ENCODE peak calls at places on chromosomes 13 and 19, in four cellular contexts. One of them, this sample, is unnamed. For H3K4me1, the result is how much of the 10 kb centered on the place peaks cover.

GRCh38 chr13:60881507-60881906 is 484.5 kb downstream of the TDRD3 start:
- DNase-seq in neuronal stem cell: no peak
- DNase-seq in OCI-LY7: no peak
- DNase-seq in mammary epithelial cell: no peak
- DNase-seq in this sample: no peak

GRCh38 chr13:23980160-23980551 is 82.9 kb upstream of the C1QTNF9B start:
- DNase-seq in OCI-LY7: no peak
- DNase-seq in neuronal stem cell: peak
- DNase-seq in mammary epithelial cell: peak
- DNase-seq in this sample: no peak

GRCh38 chr13:94657167-94657566 is 55.2 kb downstream of the SOX21 start:
- DNase-seq in OCI-LY7: no peak
- DNase-seq in mammary epithelial cell: peak
- DNase-seq in neuronal stem cell: no peak
- DNase-seq in this sample: no peak

GRCh38 chr13:31200636-31200970 is 828 bp downstream of the B3GLCT start:
- DNase-seq in mammary epithelial cell: no peak
- DNase-seq in OCI-LY7: peak
- DNase-seq in neuronal stem cell: peak
- DNase-seq in this sample: no peak

GRCh38 chr19:11208526-11209471 is 11.5 kb upstream of the KANK2 start:
- DNase-seq in neuronal stem cell: no peak
- DNase-seq in mammary epithelial cell: no peak
- DNase-seq in OCI-LY7: no peak
- DNase-seq in this sample: no peak

GRCh38 chr13:66410314-66410713 is 819.8 kb downstream of the PCDH9 start:
- DNase-seq in OCI-LY7: no peak
- DNase-seq in mammary epithelial cell: no peak
- DNase-seq in neuronal stem cell: no peak
- DNase-seq in this sample: no peak

GRCh38 chr13:100904293-100904976 is 229.8 kb upstream of the TMTC4 start:
- DNase-seq in mammary epithelial cell: no peak
- DNase-seq in neuronal stem cell: no peak
- DNase-seq in OCI-LY7: no peak
- DNase-seq in this sample: no peak

GRCh38 chr19:36837525-36837901 is 674 bp downstream of the ZNF790 start:
- DNase-seq in mammary epithelial cell: peak
- DNase-seq in neuronal stem cell: no peak
- DNase-seq in OCI-LY7: no peak
- DNase-seq in this sample: no peak

GRCh38 chr19:44003461-44004134 is 841 bp downstream of the ZNF230 start:
- DNase-seq in neuronal stem cell: no peak
- DNase-seq in mammary epithelial cell: peak
- DNase-seq in OCI-LY7: peak
- DNase-seq in this sample: no peak

GRCh38 chr19:14542721-14543328 is 13.4 kb downstream of the TECR start:
- DNase-seq in neuronal stem cell: no peak
- DNase-seq in mammary epithelial cell: peak
- DNase-seq in OCI-LY7: no peak
- DNase-seq in this sample: no peak

GRCh38 chr13:44620057-44620456 is 43.9 kb upstream of the TSC22D1 start:
- DNase-seq in neuronal stem cell: no peak
- DNase-seq in mammary epithelial cell: peak
- DNase-seq in OCI-LY7: no peak
- DNase-seq in this sample: no peak

GRCh38 chr13:91349992-91350911 is 2.8 kb downstream of the MIR17HG start:
- DNase-seq in OCI-LY7: peak
- DNase-seq in mammary epithelial cell: no peak
- DNase-seq in neuronal stem cell: no peak
- DNase-seq in this sample: no peak

GRCh38 chr13:101763191-101763590 is 310.7 kb downstream of the ITGBL1 start:
- DNase-seq in OCI-LY7: no peak
- DNase-seq in neuronal stem cell: no peak
- DNase-seq in mammary epithelial cell: peak
- DNase-seq in this sample: no peak

GRCh38 chr19:17841371-17841809 is 6.4 kb downstream of the JAK3 start:
- DNase-seq in mammary epithelial cell: no peak
- DNase-seq in OCI-LY7: no peak
- DNase-seq in neuronal stem cell: no peak
- DNase-seq in this sample: no peak

GRCh38 chr13:40116008-40116407 is 460.5 kb downstream of the COG6 start:
- DNase-seq in OCI-LY7: no peak
- DNase-seq in mammary epithelial cell: peak
- DNase-seq in neuronal stem cell: no peak
- DNase-seq in this sample: peak

GRCh38 chr19:14480695-14481069 is 5.5 kb upstream of the PTGER1 start:
- DNase-seq in mammary epithelial cell: no peak
- DNase-seq in OCI-LY7: no peak
- DNase-seq in neuronal stem cell: no peak
- DNase-seq in this sample: no peak

GRCh38 chr13:92838786-92839185 is 387.8 kb upstream of the GPC6 start:
- DNase-seq in OCI-LY7: no peak
- DNase-seq in neuronal stem cell: no peak
- DNase-seq in mammary epithelial cell: peak
- DNase-seq in this sample: no peak

GRCh38 chr13:104773775-104774174 is 1707.6 kb upstream of the SLC10A2 start:
- DNase-seq in OCI-LY7: peak
- DNase-seq in neuronal stem cell: peak
- DNase-seq in mammary epithelial cell: peak
- DNase-seq in this sample: peak

GRCh38 chr19:18603255-18603957 is 3.2 kb downstream of the CRLF1 start:
- DNase-seq in neuronal stem cell: no peak
- DNase-seq in mammary epithelial cell: no peak
- DNase-seq in OCI-LY7: no peak
- DNase-seq in this sample: no peak

GRCh38 chr19:50365434-50366306 is at the start of gene NAPSA:
- DNase-seq in mammary epithelial cell: no peak
- DNase-seq in neuronal stem cell: no peak
- DNase-seq in OCI-LY7: peak
- DNase-seq in this sample: no peak

GRCh38 chr19:3527250-3527910 is 11.6 kb upstream of the TEKTIP1 start:
- DNase-seq in mammary epithelial cell: no peak
- DNase-seq in neuronal stem cell: no peak
- DNase-seq in OCI-LY7: no peak
- DNase-seq in this sample: no peak

GRCh38 chr19:38228005-38228377 is 4.0 kb upstream of the DPF1 start:
- DNase-seq in OCI-LY7: no peak
- DNase-seq in neuronal stem cell: no peak
- DNase-seq in mammary epithelial cell: no peak
- DNase-seq in this sample: no peak

GRCh38 chr13:76012091-76012721 is 376.1 kb downstream of the LMO7 start:
- DNase-seq in mammary epithelial cell: no peak
- DNase-seq in neuronal stem cell: no peak
- DNase-seq in OCI-LY7: no peak
- DNase-seq in this sample: no peak

GRCh38 chr13:23876265-23876664 is 12.9 kb downstream of the MIPEP start:
- DNase-seq in mammary epithelial cell: no peak
- DNase-seq in neuronal stem cell: no peak
- DNase-seq in OCI-LY7: peak
- DNase-seq in this sample: no peak

GRCh38 chr13:46552888-46553520 is at the start of gene LRCH1:
- DNase-seq in neuronal stem cell: peak
- DNase-seq in OCI-LY7: peak
- DNase-seq in mammary epithelial cell: peak
- DNase-seq in this sample: peak

GRCh38 chr19:57675881-57676280 is 5.9 kb upstream of the ZNF551 start:
- DNase-seq in mammary epithelial cell: no peak
- DNase-seq in neuronal stem cell: no peak
- DNase-seq in OCI-LY7: no peak
- DNase-seq in this sample: no peak

GRCh38 chr19:45884682-45885555 is 1.0 kb downstream of the IRF2BP1 start:
- DNase-seq in OCI-LY7: no peak
- DNase-seq in neuronal stem cell: no peak
- DNase-seq in mammary epithelial cell: peak
- DNase-seq in this sample: peak

GRCh38 chr13:51829236-51829899 is 15.6 kb downstream of the TMEM272 start:
- DNase-seq in OCI-LY7: peak
- DNase-seq in mammary epithelial cell: no peak
- DNase-seq in neuronal stem cell: no peak
- DNase-seq in this sample: no peak

GRCh38 chr13:40096357-40096911 is 441.0 kb downstream of the COG6 start:
- DNase-seq in OCI-LY7: peak
- DNase-seq in mammary epithelial cell: no peak
- DNase-seq in neuronal stem cell: no peak
- DNase-seq in this sample: no peak

GRCh38 chr13:42272115-42272756 is at the start of gene AKAP11:
- DNase-seq in neuronal stem cell: no peak
- DNase-seq in mammary epithelial cell: peak
- DNase-seq in OCI-LY7: peak
- DNase-seq in this sample: no peak

GRCh38 chr13:76654263-76654662 is 231.9 kb downstream of the KCTD12 start:
- DNase-seq in mammary epithelial cell: no peak
- DNase-seq in neuronal stem cell: no peak
- DNase-seq in OCI-LY7: no peak
- DNase-seq in this sample: no peak

GRCh38 chr13:29483211-29483610 is 112.3 kb downstream of the SLC7A1 start:
- DNase-seq in OCI-LY7: no peak
- DNase-seq in neuronal stem cell: no peak
- DNase-seq in mammary epithelial cell: no peak
- DNase-seq in this sample: no peak

GRCh38 chr13:28181413-28181812 is 43.1 kb downstream of the PAN3 start:
- DNase-seq in OCI-LY7: no peak
- DNase-seq in mammary epithelial cell: peak
- DNase-seq in neuronal stem cell: no peak
- DNase-seq in this sample: peak

GRCh38 chr13:92808007-92808406 is 418.6 kb upstream of the GPC6 start:
- DNase-seq in OCI-LY7: no peak
- DNase-seq in neuronal stem cell: no peak
- DNase-seq in mammary epithelial cell: no peak
- DNase-seq in this sample: no peak

GRCh38 chr19:18733196-18733647 is 49.7 kb downstream of the CRTC1 start:
- DNase-seq in neuronal stem cell: no peak
- DNase-seq in mammary epithelial cell: no peak
- DNase-seq in OCI-LY7: no peak
- DNase-seq in this sample: no peak

GRCh38 chr13:95713651-95714050 is 36.7 kb downstream of the DNAJC3 start:
- DNase-seq in neuronal stem cell: no peak
- DNase-seq in mammary epithelial cell: no peak
- DNase-seq in OCI-LY7: no peak
- DNase-seq in this sample: peak

GRCh38 chr19:55460670-55461258 is 678 bp downstream of the ISOC2 start:
- DNase-seq in mammary epithelial cell: peak
- DNase-seq in OCI-LY7: peak
- DNase-seq in neuronal stem cell: peak
- DNase-seq in this sample: peak

GRCh38 chr19:4653793-4654436 is 14.6 kb downstream of the TNFAIP8L1 start:
- DNase-seq in mammary epithelial cell: no peak
- DNase-seq in OCI-LY7: no peak
- DNase-seq in neuronal stem cell: no peak
- DNase-seq in this sample: no peak
- H3K27ac ChIP-seq in mammary epithelial cell: no peak
- H3K27ac ChIP-seq in OCI-LY7: peak
- H3K27ac ChIP-seq in neuronal stem cell: no peak
- H3K27ac ChIP-seq in this sample: no peak

GRCh38 chr19:29813665-29814064 is 1.9 kb downstream of the CCNE1 start:
- DNase-seq in OCI-LY7: no peak
- DNase-seq in neuronal stem cell: no peak
- DNase-seq in mammary epithelial cell: no peak
- DNase-seq in this sample: no peak
- H3K4me2 ChIP-seq in OCI-LY7: peak
- H3K4me2 ChIP-seq in neuronal stem cell: no peak
- H3K4me2 ChIP-seq in mammary epithelial cell: no peak
- H3K4me2 ChIP-seq in this sample: no peak

GRCh38 chr13:111211789-111212516 is 96.8 kb downstream of the ARHGEF7 start:
- DNase-seq in mammary epithelial cell: no peak
- DNase-seq in OCI-LY7: no peak
- DNase-seq in neuronal stem cell: no peak
- DNase-seq in this sample: no peak

GRCh38 chr13:111215081-111216047 is 100.3 kb downstream of the ARHGEF7 start:
- DNase-seq in mammary epithelial cell: no peak
- DNase-seq in neuronal stem cell: no peak
- DNase-seq in OCI-LY7: no peak
- DNase-seq in this sample: no peak

GRCh38 chr13:111216166-111216960 is 101.3 kb downstream of the ARHGEF7 start:
- DNase-seq in neuronal stem cell: peak
- DNase-seq in OCI-LY7: peak
- DNase-seq in mammary epithelial cell: no peak
- DNase-seq in this sample: no peak

GRCh38 chr13:111212517-111212873 is 97.4 kb downstream of the ARHGEF7 start:
- DNase-seq in neuronal stem cell: no peak
- DNase-seq in mammary epithelial cell: no peak
- DNase-seq in OCI-LY7: no peak
- DNase-seq in this sample: no peak

DNA sequence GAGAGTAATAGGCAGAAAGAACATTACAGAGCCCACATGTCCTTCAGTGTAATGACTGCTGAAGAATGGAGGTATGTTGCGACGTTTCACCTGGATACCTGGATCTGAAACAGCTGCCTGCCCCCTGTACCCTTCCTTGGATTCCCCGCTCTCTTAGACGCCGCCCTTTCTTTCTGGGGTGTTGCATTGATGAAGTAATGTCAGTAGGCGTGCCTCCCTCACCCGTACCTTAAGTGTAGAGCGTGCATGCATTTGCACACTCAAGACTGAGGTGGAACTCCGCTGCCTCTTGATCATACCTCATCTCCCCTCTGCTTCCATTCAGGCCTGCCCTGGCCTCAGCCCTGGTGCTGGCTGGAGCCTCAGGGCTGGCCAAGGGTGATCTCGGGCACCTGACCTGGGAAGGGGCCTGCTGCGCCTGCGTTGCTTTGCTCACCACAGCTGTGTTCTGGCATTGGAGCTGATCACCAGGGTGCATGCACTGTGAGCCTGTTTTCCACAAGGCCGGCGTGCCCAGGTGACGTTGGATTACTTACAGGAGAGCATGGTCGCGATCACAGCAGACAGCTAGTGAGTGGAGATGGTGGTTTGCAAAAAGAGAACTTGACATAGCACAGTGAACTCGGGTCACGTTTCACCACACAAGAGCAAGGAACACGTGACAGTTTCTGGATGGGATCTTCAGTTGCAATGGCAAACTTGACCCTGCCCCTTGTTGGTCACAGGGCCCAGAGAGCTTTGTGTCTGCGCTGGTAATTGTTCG is 99.0 kb downstream of the ARHGEF7 start:
- DNase-seq in neuronal stem cell: no peak
- DNase-seq in mammary epithelial cell: no peak
- DNase-seq in OCI-LY7: peak
- DNase-seq in this sample: no peak
- H3K4me1 ChIP-seq in neuronal stem cell: under half
- H3K4me1 ChIP-seq in mammary epithelial cell: under half
- H3K4me1 ChIP-seq in OCI-LY7: under half
- H3K4me1 ChIP-seq in this sample: under half

DNA sequence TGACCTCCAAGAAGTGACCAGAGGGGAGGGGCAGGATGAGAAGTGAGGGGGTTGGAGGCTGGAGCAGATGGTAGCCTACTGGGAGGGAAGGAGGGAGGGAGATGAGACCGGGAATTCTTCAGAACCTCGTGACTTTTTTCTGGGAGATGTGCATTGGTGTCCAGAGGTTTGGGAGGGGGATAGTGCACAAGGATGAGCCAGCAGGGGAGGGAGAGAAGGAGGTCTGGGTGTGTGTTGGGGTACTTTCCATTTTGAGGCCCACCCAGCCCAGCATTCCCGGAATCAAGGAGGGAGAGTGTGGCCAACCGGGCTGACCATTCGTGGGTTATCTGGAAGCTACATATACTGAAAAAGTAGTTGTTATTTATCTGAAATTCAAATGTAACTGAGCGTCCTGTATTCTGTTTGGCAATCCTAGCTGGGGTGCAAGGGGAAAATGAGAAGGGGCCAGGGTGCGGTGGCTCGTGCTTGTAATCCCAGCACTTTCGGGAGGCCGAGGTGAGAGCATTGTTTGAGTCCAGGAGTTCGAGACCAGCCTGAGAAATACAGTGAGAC is 4.3 kb upstream of the C3 start:
- DNase-seq in OCI-LY7: no peak
- DNase-seq in mammary epithelial cell: no peak
- DNase-seq in neuronal stem cell: no peak
- DNase-seq in this sample: no peak
- H3K27ac ChIP-seq in OCI-LY7: no peak
- H3K27ac ChIP-seq in mammary epithelial cell: no peak
- H3K27ac ChIP-seq in neuronal stem cell: no peak
- H3K27ac ChIP-seq in this sample: no peak

This sample was measured in PC-9.